ENCODE peak calls at places on chromosomes 16 and 17, in six cellular contexts. I, P, Q, E, X and C are unnamed samples.

GRCh38 chr17:21209511-21210175 is 4.3 kb downstream of the TMEM11 start:
- DNase-seq in P (no peak), E (no peak), Q (no peak), I (no peak), X (no peak), C (no peak)

GRCh38 chr16:180101-180920 is at the start of gene HBQ1:
- DNase-seq in Q (no peak), E (peak), I (peak), P (peak), X (no peak), C (peak)

GRCh38 chr17:62800580-62800979 is 7.5 kb downstream of the MARCHF10 start:
- DNase-seq in X (peak), Q (peak), P (no peak), E (no peak), I (no peak), C (no peak)

GRCh38 chr17:78735832-78736525 is 46.1 kb downstream of the CYTH1 start:
- DNase-seq in X (no peak), P (no peak), I (peak), Q (no peak), E (no peak), C (no peak)

GRCh38 chr16:74792225-74792624 is 17.6 kb upstream of the FA2H start:
- DNase-seq in X (no peak), Q (no peak), E (no peak), P (no peak), I (no peak), C (no peak)

GRCh38 chr17:53721101-53721500 is 101.6 kb upstream of the KIF2B start:
- DNase-seq in Q (peak), E (no peak), X (no peak), I (no peak), P (no peak), C (no peak)

GRCh38 chr16:22070361-22071351 is 21.7 kb upstream of the VWA3A start:
- DNase-seq in Q (peak), X (no peak), E (no peak), I (no peak), P (no peak), C (no peak)

GRCh38 chr17:55056530-55056929 is 88.0 kb downstream of the STXBP4 start:
- DNase-seq in E (no peak), X (peak), P (no peak), I (no peak), Q (no peak), C (no peak)

GRCh38 chr17:17231621-17232302 is 5.2 kb downstream of the FLCN start:
- DNase-seq in P (no peak), I (no peak), X (no peak), Q (no peak), E (no peak), C (no peak)

GRCh38 chr16:31508706-31509523 is 724 bp upstream of the RUSF1 start:
- DNase-seq in I (no peak), X (no peak), P (no peak), Q (peak), E (no peak), C (no peak)

GRCh38 chr17:27433521-27433920 is 22.7 kb upstream of the KSR1 start:
- DNase-seq in E (no peak), P (no peak), X (no peak), Q (no peak), I (no peak), C (no peak)

GRCh38 chr17:50170662-50171370 is 5.0 kb downstream of the SGCA start:
- DNase-seq in Q (no peak), I (peak), E (no peak), P (no peak), X (no peak), C (no peak)

GRCh38 chr16:31527617-31528287 is at the start of gene AHSP:
- DNase-seq in P (no peak), E (no peak), Q (no peak), I (no peak), X (no peak), C (no peak)